ENCODE peak calls at places on chromosomes 4 and X, in eight cellular contexts. I is MM.1S; C is activated T-helper 1 cell treated with anti-CD3 and anti-CD28 coated beads, Interleukin-2, amount 50 U/mL, for 16 hours; O is heart left ventricle; B is anterior cingulate cortex; S is NCI-H748 treated with DMSO at 0.1 percent for 48 hours; W is thyroid gland; X is K562. R is an unnamed sample.

GRCh38 chr4:3641501-3641900 is 109.3 kb upstream of the LRPAP1 start:
- DNase-seq in B (no peak), C (no peak), I (no peak), W (no peak), S (no peak), X (no peak), O (no peak), R (no peak)

GRCh38 chr4:94516999-94517398 is 65.3 kb downstream of the PDLIM5 start:
- DNase-seq in B (no peak), W (no peak), C (no peak), X (peak; percentile 51), I (no peak), S (no peak), O (no peak), R (no peak)

GRCh38 chr4:75634281-75634680 is 4.0 kb upstream of the CDKL2 start:
- DNase-seq in X (no peak), C (no peak), O (no peak), W (no peak), B (no peak), S (no peak), I (no peak), R (no peak)

GRCh38 chr4:78951862-78952472 is 12.7 kb upstream of the PAQR3 start:
- DNase-seq in S (peak; percentile 10), X (peak; percentile 70), I (peak; percentile 51), B (no peak), W (no peak), O (no peak), C (no peak), R (peak; percentile 7)

GRCh38 chr4:41611881-41612871 is 74.2 kb downstream of the LIMCH1 start:
- DNase-seq in I (no peak), W (peak; percentile 89), S (peak; percentile 48), O (peak; percentile 68), C (no peak), X (no peak), B (peak; percentile 82), R (no peak)

GRCh38 chrX:132467029-132467428 is 21.8 kb downstream of the MBNL3 start:
- DNase-seq in B (no peak), I (no peak), S (no peak), X (no peak), W (no peak), C (no peak), O (no peak), R (no peak)

GRCh38 chr4:110614981-110615365 is 7.9 kb downstream of the PITX2 start:
- DNase-seq in B (no peak), O (no peak), S (no peak), C (no peak), X (no peak), W (no peak), I (no peak), R (no peak)

GRCh38 chr4:80266902-80267380 is 477 bp downstream of the FGF5 start:
- DNase-seq in X (peak; percentile 65), S (peak; percentile 25), O (no peak), W (no peak), I (no peak), C (no peak), B (no peak), R (no peak)

GRCh38 chr4:77990904-77991358 is 66.2 kb upstream of the FRAS1 start:
- DNase-seq in B (no peak), W (no peak), O (no peak), I (no peak), C (no peak), X (no peak), S (no peak), R (no peak)

GRCh38 chr4:103008875-103009729 is 10.4 kb downstream of the SLC9B1 start:
- DNase-seq in W (no peak), O (no peak), X (peak; percentile 78), I (peak; percentile 72), S (peak; percentile 21), B (no peak), C (no peak), R (no peak)

GRCh38 chr4:29009908-29010307 is 1710.3 kb upstream of the PCDH7 start:
- DNase-seq in O (no peak), S (no peak), W (no peak), B (no peak), I (no peak), C (no peak), X (no peak), R (no peak)

GRCh38 chr4:30396772-30397475 is 323.2 kb upstream of the PCDH7 start:
- DNase-seq in C (no peak), W (no peak), O (no peak), X (no peak), I (no peak), S (no peak), B (no peak), R (no peak)

GRCh38 chr4:128135391-128135790 is 74.3 kb downstream of the LARP1B start:
- DNase-seq in W (no peak), X (no peak), B (no peak), I (no peak), S (no peak), O (no peak), C (no peak), R (no peak)

GRCh38 chr4:112704991-112705845 is 68.3 kb downstream of the LARP7 start:
- DNase-seq in O (peak; percentile 52), C (no peak), W (peak; percentile 37), S (peak; percentile 3), I (no peak), X (peak; percentile 30), B (peak; percentile 25), R (no peak)

GRCh38 chr4:113637823-113638691 is 123.5 kb downstream of the CAMK2D start:
- DNase-seq in I (no peak), W (no peak), O (no peak), C (no peak), X (no peak), B (no peak), S (no peak), R (no peak)

GRCh38 chr4:5979981-5980380 is 38.2 kb downstream of the C4orf50 start:
- DNase-seq in S (peak; percentile 9), W (peak; percentile 10), O (no peak), I (peak; percentile 42), C (no peak), B (no peak), X (peak; percentile 12), R (no peak)

GRCh38 chr4:176883108-176883550 is 90.4 kb upstream of the VEGFC start:
- DNase-seq in O (no peak), W (no peak), S (peak; percentile 52), I (no peak), B (no peak), C (no peak), X (no peak), R (no peak)

GRCh38 chr4:1477045-1477905 is 71.0 kb upstream of the NKX1-1 start:
- DNase-seq in W (no peak), B (no peak), O (no peak), X (no peak), C (no peak), I (no peak), S (no peak), R (no peak)

GRCh38 chr4:38189445-38189844 is 229.2 kb downstream of the PTTG2 start:
- DNase-seq in B (peak; percentile 19), O (no peak), I (no peak), X (peak; percentile 67), W (no peak), C (no peak), S (no peak), R (no peak)

GRCh38 chr4:1244978-1245471 is 3.9 kb downstream of the CTBP1 start:
- DNase-seq in I (no peak), O (no peak), C (no peak), X (no peak), B (no peak), S (no peak), W (no peak), R (no peak)

GRCh38 chrX:103183912-103184311 is 31.0 kb upstream of the BEX4 start:
- DNase-seq in S (peak; percentile 3), B (no peak), O (no peak), I (no peak), C (no peak), W (no peak), X (no peak), R (no peak)

GRCh38 chrX:24100713-24101112 is 46.0 kb downstream of the EIF2S3 start:
- DNase-seq in B (no peak), S (no peak), I (no peak), C (no peak), O (no peak), W (no peak), X (peak; percentile 30), R (no peak)

GRCh38 chr4:124931050-124931449 is 218.5 kb upstream of the ANKRD50 start:
- DNase-seq in X (no peak), O (no peak), B (no peak), S (no peak), I (no peak), C (no peak), W (no peak), R (no peak)

GRCh38 chr4:96073446-96073845 is 233.6 kb downstream of the PDHA2 start:
- DNase-seq in X (no peak), S (no peak), C (no peak), W (no peak), B (no peak), O (no peak), I (no peak), R (no peak)